ENCODE peak calls at places on chromosomes 5 and 9, in six cellular contexts. A is SK-N-SH, X is GM23248, E is HCT116, G is MM.1S, N is Karpas-422. Q is an unnamed sample. For H3K9me2 and H4K20me1, the result is how much of the 10 kb centered on the place peaks cover.

GRCh38 chr5:93035194-93035593 is 545.8 kb downstream of the NR2F1-AS1 start:
- DNase-seq in N (no peak), A (no peak), G (no peak), E (no peak), X (no peak), Q (no peak)

GRCh38 chr9:130701059-130702022 is 7.8 kb downstream of the EXOSC2 start:
- DNase-seq in X (peak), A (peak), N (peak), G (peak), E (no peak), Q (peak)

GRCh38 chr5:151780348-151780747 is 8.6 kb downstream of the G3BP1 start:
- DNase-seq in E (no peak), A (no peak), X (no peak), G (no peak), N (no peak), Q (no peak)

GRCh38 chr5:13378073-13378472 is 566.4 kb downstream of the DNAH5 start:
- DNase-seq in A (no peak), E (no peak), N (no peak), X (peak), G (no peak), Q (peak)

GRCh38 chr5:102782245-102782872 is 27.3 kb downstream of the PAM start:
- DNase-seq in G (no peak), A (no peak), N (no peak), E (no peak), X (no peak), Q (no peak)

GRCh38 chr5:68149189-68149588 is 66.4 kb upstream of the PIK3R1 start:
- DNase-seq in A (no peak), N (no peak), X (no peak), G (peak), E (no peak), Q (no peak)

GRCh38 chr9:131678499-131679111 is 61.3 kb downstream of the RAPGEF1 start:
- DNase-seq in G (peak), E (peak), A (no peak), X (peak), N (peak), Q (peak)

GRCh38 chr5:5140051-5141010 is at the start of gene ADAMTS16:
- DNase-seq in N (no peak), A (peak), E (no peak), G (no peak), X (peak), Q (no peak)

GRCh38 chr9:88978034-88978433 is 13.2 kb upstream of the S1PR3 start:
- DNase-seq in G (no peak), N (no peak), X (no peak), E (no peak), A (no peak), Q (no peak)

GRCh38 chr5:82861705-82862104 is 215.5 kb downstream of the TMEM167A start:
- DNase-seq in X (peak), G (no peak), A (no peak), N (no peak), E (no peak), Q (no peak)

GRCh38 chr5:150017606-150018005 is 17.1 kb downstream of the HMGXB3 start:
- DNase-seq in G (no peak), E (no peak), A (no peak), X (peak), N (no peak), Q (peak)

GRCh38 chr5:142360051-142360498 is 35.3 kb upstream of the SPRY4 start:
- DNase-seq in G (no peak), A (no peak), X (no peak), N (no peak), E (no peak), Q (no peak)

GRCh38 chr5:18977880-18978279 is 1010.1 kb downstream of the CDH18 start:
- DNase-seq in A (no peak), X (no peak), N (no peak), E (no peak), G (no peak), Q (no peak)

GRCh38 chr5:112690605-112691340 is 46.9 kb upstream of the APC start:
- DNase-seq in X (no peak), G (no peak), E (no peak), A (no peak), N (no peak), Q (no peak)

GRCh38 chr5:13676531-13676930 is 268.0 kb downstream of the DNAH5 start:
- DNase-seq in N (no peak), G (no peak), E (no peak), X (no peak), A (no peak), Q (no peak)

GRCh38 chr9:114316605-114317230 is 6.2 kb upstream of the ORM1 start:
- DNase-seq in X (no peak), A (no peak), N (no peak), E (no peak), G (no peak), Q (no peak)

GRCh38 chr5:152505442-152506042 is 100.5 kb upstream of the NMUR2 start:
- DNase-seq in X (peak), E (peak), A (peak), G (peak), N (peak), Q (peak)

GRCh38 chr9:2015581-2016410 is 649 bp downstream of the SMARCA2 start:
- DNase-seq in E (no peak), X (peak), G (peak), A (peak), N (peak), Q (peak)

GRCh38 chr5:175796536-175797499 is 74.6 kb upstream of the CPLX2 start:
- DNase-seq in X (peak), G (peak), A (peak), N (no peak), E (peak), Q (peak)

GRCh38 chr5:62347928-62348327 is 41.9 kb downstream of the KIF2A start:
- DNase-seq in G (no peak), E (no peak), N (no peak), X (no peak), A (no peak), Q (no peak)

GRCh38 chr9:31032206-31032605 is 1352.2 kb upstream of the ACO1 start:
- DNase-seq in E (no peak), G (no peak), X (no peak), A (peak), N (no peak), Q (no peak)

GRCh38 chr9:127545196-127546124 is 66.6 kb upstream of the STXBP1 start:
- DNase-seq in A (no peak), N (no peak), E (no peak), X (peak), G (no peak), Q (peak)

GRCh38 chr9:4020038-4020746 is 279.7 kb downstream of the GLIS3 start:
- DNase-seq in A (no peak), N (no peak), X (no peak), E (no peak), G (no peak), Q (peak)

GRCh38 chr5:147887026-147887627 is 8.6 kb downstream of the SCGB3A2 start:
- DNase-seq in E (peak), N (peak), G (peak), A (peak), X (peak), Q (peak)

DNA sequence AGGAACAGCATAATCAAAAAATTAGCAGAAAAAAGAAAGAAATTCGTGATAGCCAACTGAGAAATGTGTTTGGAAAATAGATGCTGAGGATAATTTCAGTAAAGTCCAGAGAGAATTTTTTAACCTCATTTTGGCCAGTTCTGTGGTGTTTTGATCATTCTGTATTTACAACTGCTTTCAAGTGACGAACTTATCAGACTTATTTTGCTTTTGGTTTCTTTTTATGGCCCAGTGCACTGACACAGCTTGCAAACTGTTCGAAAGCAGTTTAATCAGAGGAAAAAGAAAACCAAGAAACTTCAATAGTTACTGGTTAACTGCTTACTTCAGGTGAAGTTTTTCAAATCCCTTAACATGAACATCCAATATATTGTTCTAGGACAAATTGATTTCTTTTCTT is 1.9 kb downstream of the SDHA start:
- DNase-seq in N (no peak), G (peak), E (no peak), X (peak), A (no peak), Q (no peak)
- H3K9ac ChIP-seq in N (peak), G (peak), E (no peak), X (peak), A (peak), Q (peak)

DNA sequence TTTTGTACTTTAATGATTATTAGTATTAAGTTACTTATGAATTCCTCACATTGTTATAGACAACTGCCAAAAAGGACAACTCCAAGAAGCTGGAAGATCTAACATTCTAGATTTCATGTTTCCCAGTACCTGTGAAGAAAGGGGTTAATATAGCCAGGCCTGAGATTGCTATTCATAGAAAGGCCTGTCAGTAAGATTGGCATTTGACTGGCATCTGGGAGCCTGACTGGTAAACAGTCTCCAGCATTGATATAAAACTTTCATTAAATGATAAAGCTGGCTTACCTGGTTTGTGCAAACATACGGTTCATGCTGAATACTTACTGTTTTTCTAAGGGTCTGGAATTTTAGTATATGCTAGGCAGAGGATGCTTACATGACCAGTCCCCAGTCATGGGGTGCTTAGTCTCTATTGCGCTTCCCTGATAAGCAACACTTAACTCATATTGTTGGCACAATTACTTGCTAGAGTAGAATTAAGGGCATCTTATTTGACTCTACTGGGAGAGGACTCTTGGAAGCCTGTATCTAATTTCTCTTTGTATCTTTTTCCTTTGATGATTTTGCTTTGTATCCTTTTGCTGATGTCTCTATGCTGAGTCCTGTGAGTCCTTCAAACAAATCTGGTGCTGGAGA is 340.4 kb upstream of the SEMA6A start:
- DNase-seq in A (no peak), G (no peak), X (no peak), E (no peak), N (no peak), Q (no peak)
- H3K9me2 ChIP-seq in A (under half), G (under half), X (under half), E (under half), N (under half), Q (under half)

GRCh38 chr9:74132986-74133385 is 364.1 kb upstream of the RORB start:
- DNase-seq in G (no peak), E (no peak), N (no peak), X (no peak), A (no peak), Q (no peak)

GRCh38 chr9:74133921-74134320 is 363.2 kb upstream of the RORB start:
- DNase-seq in N (no peak), E (no peak), G (no peak), X (no peak), A (no peak), Q (no peak)

GRCh38 chr9:74140141-74140540 is 357.0 kb upstream of the RORB start:
- DNase-seq in G (no peak), A (no peak), X (no peak), N (no peak), E (no peak), Q (no peak)

DNA sequence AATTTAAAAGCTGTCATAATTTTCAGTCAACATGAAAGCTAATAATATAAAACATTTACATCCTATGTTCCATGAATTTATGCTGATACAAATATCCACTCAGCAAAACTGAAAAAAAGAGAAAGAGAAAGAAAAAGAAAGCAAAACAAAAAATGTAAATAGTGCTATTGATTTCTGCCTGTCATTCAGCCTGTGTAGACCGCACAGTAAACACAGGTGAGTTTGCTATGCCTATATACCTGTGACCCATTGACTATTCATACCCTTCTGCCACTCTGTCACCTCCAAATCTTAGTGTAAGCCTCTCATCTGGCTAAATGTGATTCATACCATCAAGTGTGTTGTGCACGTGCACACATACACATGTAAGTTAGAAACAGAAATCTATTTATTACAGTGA is 359.0 kb upstream of the RORB start:
- DNase-seq in G (no peak), N (no peak), A (no peak), E (no peak), X (no peak), Q (no peak)
- H4K20me1 ChIP-seq in G (under half), N (under half), A (under half), E (under half), X (under half), Q (under half)

GRCh38 chr9:77556396-77556795 is 91.7 kb downstream of the GNA14 start:
- DNase-seq in G (no peak), N (no peak), X (peak), E (no peak), A (no peak), Q (no peak)
- H3K9ac ChIP-seq in G (no peak), N (no peak), X (no peak), E (no peak), A (no peak), Q (no peak)

GRCh38 chr5:129079496-129079895 is 15.1 kb upstream of the ISOC1 start:
- DNase-seq in G (no peak), X (no peak), N (no peak), E (no peak), A (no peak), Q (no peak)
- H3K9me2 ChIP-seq in G (under half), X (under half), N (under half), E (under half), A (under half), Q (under half)

GRCh38 chr9:133836818-133837217 is 98.7 kb upstream of the SARDH start:
- DNase-seq in G (no peak), A (no peak), X (no peak), E (no peak), N (no peak), Q (no peak)
- H4K20me1 ChIP-seq in G (under half), A (under half), X (under half), E (under half), N (under half), Q (under half)